ENCODE peak calls at places on chromosomes 5 and 9, in six cellular contexts. W, C, R, H, F and P are unnamed samples. For H3K36me3 and H3K27me3, the result is how much of the 10 kb centered on the place peaks cover.

GRCh38 chr9:116087246-116087645 is 66.3 kb upstream of the PAPPA start:
- DNase-seq in H (no peak), R (no peak), W (peak), F (no peak), C (peak), P (no peak)

GRCh38 chr9:94553029-94553938 is 1.6 kb upstream of the PCAT7 start:
- DNase-seq in F (no peak), C (no peak), R (no peak), H (peak), W (peak), P (peak)

GRCh38 chr5:171121638-171122037 is 187.4 kb upstream of the TLX3 start:
- DNase-seq in C (no peak), W (no peak), H (no peak), R (no peak), F (no peak), P (no peak)

GRCh38 chr9:15576350-15577050 is 23.7 kb downstream of the CCDC171 start:
- DNase-seq in W (no peak), C (no peak), F (no peak), R (no peak), H (no peak), P (no peak)

GRCh38 chr9:95057121-95057520 is 260.4 kb downstream of the FANCC start:
- DNase-seq in F (peak), C (no peak), R (no peak), W (no peak), H (no peak), P (no peak)

GRCh38 chr5:64900618-64901017 is 131.9 kb downstream of the CWC27 start:
- DNase-seq in R (no peak), W (no peak), H (no peak), F (no peak), C (no peak), P (no peak)

GRCh38 chr5:115033861-115034260 is 135.8 kb downstream of the TRIM36 start:
- DNase-seq in W (no peak), C (peak), F (no peak), R (no peak), H (no peak), P (peak)

GRCh38 chr5:167952278-167952990 is 339.0 kb upstream of the WWC1 start:
- DNase-seq in H (no peak), R (no peak), W (peak), F (no peak), C (no peak), P (peak)

GRCh38 chr9:73200694-73201432 is 49.2 kb downstream of the ANXA1 start:
- DNase-seq in R (no peak), H (no peak), F (peak), W (no peak), C (peak), P (no peak)

GRCh38 chr5:138654281-138654867 is 79.2 kb upstream of the HSPA9 start:
- DNase-seq in F (no peak), H (no peak), W (no peak), C (no peak), R (no peak), P (no peak)

GRCh38 chr5:133921899-133922468 is 46.4 kb downstream of the C5orf15 start:
- DNase-seq in R (no peak), C (no peak), W (no peak), H (no peak), F (peak), P (no peak)

GRCh38 chr9:129702563-129702962 is 37.1 kb downstream of the PRRX2 start:
- DNase-seq in R (peak), H (peak), C (no peak), W (no peak), F (no peak), P (no peak)

GRCh38 chr5:145130996-145131395 is 704.1 kb downstream of the PRELID2 start:
- DNase-seq in W (no peak), F (no peak), H (no peak), C (peak), R (no peak), P (no peak)

GRCh38 chr5:140214831-140215230 is 39.8 kb downstream of the CYSTM1 start:
- DNase-seq in F (no peak), W (peak), C (no peak), R (no peak), H (peak), P (no peak)

GRCh38 chr9:99736291-99736690 is 85.4 kb upstream of the NR4A3 start:
- DNase-seq in R (no peak), C (no peak), W (no peak), H (no peak), F (no peak), P (no peak)

GRCh38 chr9:116701940-116702642 is 15.0 kb downstream of the TRIM32 start:
- DNase-seq in W (no peak), C (no peak), H (no peak), R (no peak), F (no peak), P (no peak)

GRCh38 chr9:70979971-70980370 is 141.4 kb downstream of the TRPM3 start:
- DNase-seq in R (no peak), W (no peak), C (no peak), H (no peak), F (no peak), P (no peak)

GRCh38 chr9:99699386-99699785 is 122.3 kb upstream of the NR4A3 start:
- DNase-seq in H (no peak), C (no peak), R (no peak), W (no peak), F (no peak), P (no peak)

GRCh38 chr5:140734354-140734753 is 34.1 kb downstream of the ZMAT2 start:
- DNase-seq in F (peak), H (no peak), R (no peak), C (peak), W (no peak), P (no peak)

GRCh38 chr5:163569284-163569683 is 63.9 kb downstream of the MAT2B start:
- DNase-seq in R (no peak), H (no peak), W (no peak), F (peak), C (peak), P (no peak)

GRCh38 chr9:122263699-122264349 is 816 bp downstream of the RBM18 start:
- DNase-seq in R (no peak), C (no peak), W (no peak), F (no peak), H (no peak), P (no peak)

GRCh38 chr5:14872070-14872989 is 752 bp upstream of the ANKH start:
- DNase-seq in H (peak), R (no peak), W (peak), C (peak), F (peak), P (peak)

GRCh38 chr9:110714314-110714713 is 45.7 kb downstream of the MUSK start:
- DNase-seq in F (no peak), C (no peak), H (no peak), R (no peak), W (no peak), P (no peak)

GRCh38 chr9:76323481-76323880 is 70.7 kb downstream of the RFK start:
- DNase-seq in H (no peak), R (no peak), W (no peak), F (no peak), C (no peak), P (no peak)

GRCh38 chr9:83509372-83509771 is 28.8 kb downstream of the FRMD3 start:
- DNase-seq in H (no peak), F (no peak), W (no peak), R (peak), C (peak), P (no peak)

GRCh38 chr5:168790037-168790635 is 211.0 kb upstream of the PANK3 start:
- DNase-seq in W (no peak), H (no peak), F (no peak), C (no peak), R (no peak), P (no peak)

GRCh38 chr5:169762338-169763095 is 125.4 kb downstream of the DOCK2 start:
- DNase-seq in C (peak), R (no peak), H (no peak), W (no peak), F (no peak), P (no peak)

GRCh38 chr9:127545196-127546124 is 66.6 kb upstream of the STXBP1 start:
- DNase-seq in R (no peak), F (no peak), C (no peak), W (peak), H (peak), P (peak)

DNA sequence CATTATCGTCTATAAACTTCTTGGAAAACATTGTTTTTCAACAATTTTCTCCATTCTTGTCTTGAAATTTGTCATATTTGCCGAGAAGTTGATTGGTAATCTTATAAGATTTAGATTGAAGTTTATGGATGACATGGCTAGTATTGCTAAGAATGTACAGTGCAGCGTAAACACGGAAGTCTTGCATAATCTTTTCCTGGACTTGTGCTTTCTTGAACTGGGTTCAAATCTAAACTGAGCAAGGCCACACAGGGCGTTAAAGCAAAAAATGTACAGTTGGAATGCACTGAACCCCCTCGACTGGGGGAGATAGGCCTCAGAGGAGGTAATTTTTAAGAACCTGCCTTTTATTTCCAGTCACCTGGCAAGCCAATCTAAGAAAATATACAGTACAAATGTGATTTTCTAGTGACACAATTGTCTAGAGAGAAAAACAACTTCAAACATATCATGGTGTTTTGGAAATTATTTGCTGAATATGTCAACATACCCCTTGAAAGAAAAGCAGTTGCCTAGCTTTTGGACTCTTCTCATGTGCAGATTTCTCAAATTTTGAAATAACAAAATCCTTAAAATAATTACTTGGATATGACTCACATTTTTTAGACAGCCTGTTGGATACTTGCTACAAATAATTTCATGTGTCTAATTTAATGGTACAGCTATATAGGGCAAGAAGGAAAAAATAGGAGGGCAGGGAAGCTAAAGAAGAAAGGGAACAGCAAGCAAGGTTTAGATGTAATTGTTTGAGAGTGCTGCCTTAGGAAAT is 18.5 kb upstream of the GAS1 start:
- DNase-seq in F (no peak), W (no peak), R (no peak), C (no peak), H (no peak), P (no peak)
- H3K36me3 ChIP-seq in F (under half), W (under half), R (under half), C (under half), H (under half), P (under half)

DNA sequence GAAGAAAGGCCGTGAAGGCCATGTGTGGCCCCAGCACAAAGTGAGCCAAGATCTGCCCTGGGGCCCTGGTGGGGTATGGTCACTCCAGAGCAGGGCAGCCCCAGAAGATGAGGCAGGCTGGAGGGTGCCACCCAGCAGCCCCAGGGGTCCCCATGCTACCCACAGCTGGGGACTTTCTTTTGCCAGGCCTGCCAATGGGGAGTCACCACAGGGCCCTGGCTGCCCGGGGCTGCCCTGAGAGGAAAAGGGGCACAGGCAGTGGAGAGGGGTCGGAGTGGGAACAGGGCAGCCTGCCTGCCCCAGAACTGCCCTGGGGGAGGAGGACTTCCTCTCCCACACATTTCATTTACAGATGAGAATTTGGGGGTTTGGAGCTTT is 19.0 kb upstream of the RXRA start:
- DNase-seq in H (no peak), W (no peak), C (no peak), F (no peak), R (no peak), P (no peak)
- H3K27me3 ChIP-seq in H (under half), W (under half), C (under half), F (under half), R (under half), P (under half)

GRCh38 chr9:109303900-109304299 is 17.0 kb downstream of the EPB41L4B start:
- DNase-seq in H (no peak), W (no peak), R (no peak), C (no peak), F (no peak), P (no peak)
- H3K36me3 ChIP-seq in H (under half), W (under half), R (under half), C (under half), F (under half), P (under half)

GRCh38 chr9:136434580-136435169 is 5.0 kb downstream of the INPP5E start:
- DNase-seq in W (no peak), C (no peak), H (no peak), F (no peak), R (no peak), P (no peak)

GRCh38 chr9:136431782-136432350 is 7.8 kb downstream of the INPP5E start:
- DNase-seq in C (no peak), R (no peak), F (no peak), H (no peak), W (no peak), P (no peak)

GRCh38 chr9:136432591-136432990 is 7.1 kb downstream of the INPP5E start:
- DNase-seq in F (no peak), W (no peak), C (no peak), H (no peak), R (no peak), P (no peak)

GRCh38 chr9:136433849-136434579 is 5.6 kb downstream of the INPP5E start:
- DNase-seq in R (no peak), C (no peak), F (no peak), W (no peak), H (no peak), P (no peak)

GRCh38 chr9:136433043-136433715 is 6.5 kb downstream of the INPP5E start:
- DNase-seq in C (no peak), F (no peak), H (no peak), W (no peak), R (no peak), P (no peak)
- H3K27me3 ChIP-seq in C (under half), F (under half), H (under half), W (under half), R (under half), P (under half)

DNA sequence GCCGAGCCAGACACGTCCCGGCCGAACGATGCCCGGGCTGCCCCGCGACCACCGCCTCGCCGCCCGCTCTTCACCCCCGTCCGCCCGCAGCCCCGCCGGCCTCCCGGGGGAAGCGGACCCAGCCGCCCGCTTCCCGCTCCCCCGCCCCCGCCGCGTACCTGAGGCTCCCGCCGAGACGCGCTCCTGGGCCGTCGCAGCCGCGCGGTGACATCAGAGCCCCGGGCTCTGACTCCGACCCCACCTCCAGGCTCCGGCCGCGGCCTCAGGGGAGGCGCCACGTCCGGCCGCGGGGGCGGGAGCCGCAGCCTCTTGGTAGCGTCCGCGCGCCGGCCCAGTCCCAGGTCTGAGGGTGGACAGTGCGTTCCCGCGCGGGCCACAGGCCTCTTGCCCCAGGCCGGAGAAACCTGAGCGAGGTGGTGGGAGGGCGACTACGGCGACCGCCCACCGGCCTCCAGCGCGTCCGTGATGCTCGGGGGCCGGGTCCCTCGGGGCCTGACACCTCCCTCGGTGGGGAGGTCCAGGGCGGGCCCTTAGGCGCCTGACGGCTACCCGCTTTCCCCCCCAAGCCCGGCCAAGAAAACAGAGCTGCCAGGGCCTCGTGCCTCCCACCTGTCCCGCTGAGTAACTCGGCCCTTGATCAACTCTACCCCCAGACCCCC is at the start of gene SHROOM1:
- DNase-seq in R (no peak), H (peak), C (no peak), F (peak), W (peak), P (peak)
- H3K36me3 ChIP-seq in R (under half), H (under half), C (under half), F (under half), W (under half), P (under half)

DNA sequence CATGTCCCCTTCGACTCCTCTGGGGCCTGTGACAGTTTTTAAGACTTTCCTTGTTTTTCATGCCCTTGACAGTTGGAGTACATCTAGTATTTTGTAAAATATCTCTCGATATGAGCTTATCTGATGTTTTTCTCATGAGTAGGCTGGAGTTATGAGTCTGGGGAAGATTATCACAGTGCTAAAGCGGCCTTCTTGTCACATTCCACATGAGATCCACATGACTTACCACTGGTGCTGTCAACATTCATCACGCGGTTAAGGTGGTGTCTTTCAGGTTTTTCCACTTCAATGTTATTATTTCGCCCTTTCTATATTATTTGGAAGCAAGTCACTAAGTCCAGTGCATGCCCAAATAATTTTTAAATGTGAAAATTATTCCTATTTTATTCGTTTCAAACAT is 17.1 kb upstream of the CAST start:
- DNase-seq in H (no peak), W (no peak), F (no peak), C (no peak), R (no peak), P (no peak)
- H3K27me3 ChIP-seq in H (under half), W (under half), F (under half), C (under half), R (under half), P (under half)

GRCh38 chr9:135949666-135950134 is 11.5 kb downstream of the UBAC1 start:
- DNase-seq in C (no peak), W (no peak), F (no peak), H (no peak), R (no peak), P (peak)
- H3K36me3 ChIP-seq in C (under half), W (under half), F (under half), H (under half), R (under half), P (under half)

GRCh38 chr5:84383296-84383815 is 1.3 kb downstream of the EDIL3 start:
- DNase-seq in F (no peak), R (no peak), W (no peak), H (no peak), C (no peak), P (peak)

GRCh38 chr5:84382363-84383295 is 2.1 kb downstream of the EDIL3 start:
- DNase-seq in F (peak), C (peak), H (peak), W (peak), R (no peak), P (peak)

GRCh38 chr5:84384604-84385575 is at the start of gene EDIL3:
- DNase-seq in F (peak), C (peak), W (peak), R (no peak), H (peak), P (peak)

GRCh38 chr5:84383816-84384603 is 670 bp downstream of the EDIL3 start:
- DNase-seq in H (peak), W (no peak), R (no peak), F (peak), C (peak), P (peak)

DNA sequence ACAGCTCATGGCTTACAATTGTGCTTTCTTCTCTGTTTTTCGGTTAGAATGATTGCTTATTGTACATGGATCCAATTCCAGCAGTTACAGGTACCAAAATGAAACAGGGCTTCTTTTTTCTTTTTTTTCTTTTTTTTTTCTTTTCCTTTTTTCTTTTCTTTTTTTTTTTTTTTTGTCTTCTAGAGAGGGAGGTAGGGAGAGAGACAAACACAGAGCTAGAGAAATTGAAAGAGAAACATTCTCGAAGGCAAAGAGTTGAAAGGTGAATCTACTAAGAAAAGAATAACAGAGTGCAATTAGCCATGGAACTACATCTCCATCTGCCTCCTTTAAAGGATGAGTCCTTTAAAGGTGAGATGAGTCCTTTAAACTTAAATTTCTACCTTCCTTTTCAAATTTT is 1.0 kb upstream of the EDIL3 start:
- DNase-seq in H (no peak), R (no peak), W (no peak), F (no peak), C (no peak), P (no peak)
- H3K27me3 ChIP-seq in H (under half), R (under half), W (under half), F (under half), C (under half), P (under half)

DNA sequence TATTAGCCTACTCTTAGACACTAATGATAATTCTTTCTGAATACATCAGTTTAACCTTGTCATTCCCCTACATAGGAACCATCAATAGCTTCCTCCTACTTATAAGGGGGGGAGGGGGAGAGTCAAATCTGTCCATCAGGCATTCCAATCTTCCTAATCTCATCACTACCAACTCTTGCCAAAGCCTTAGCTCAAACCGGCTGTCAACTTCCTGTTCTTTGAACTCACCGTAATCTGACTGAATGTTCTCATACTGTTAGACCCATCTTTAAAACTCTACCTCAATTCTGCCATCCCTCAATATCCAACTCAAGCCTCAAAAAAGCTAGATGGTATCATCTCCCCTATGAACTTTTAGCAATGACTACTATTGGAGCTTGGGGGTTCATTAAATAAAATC is 41.9 kb upstream of the RNF38 start:
- DNase-seq in R (no peak), C (peak), H (no peak), F (no peak), W (no peak), P (no peak)
- H3K36me3 ChIP-seq in R (under half), C (under half), H (under half), F (under half), W (under half), P (under half)